ENCODE peak calls at places on chromosomes 7 and 10, in five cellular contexts. H, Q, M, R and B are unnamed samples.

GRCh38 chr7:47291461-47292051 is 290.4 kb downstream of the TNS3 start:
- DNase-seq in R (peak; percentile 94), M (no peak), Q (no peak), H (no peak), B (no peak)

GRCh38 chr10:60869916-60870728 is 73.9 kb downstream of the RHOBTB1 start:
- DNase-seq in Q (no peak), R (no peak), H (no peak), M (no peak), B (no peak)

GRCh38 chr10:29703276-29703675 is 68.5 kb upstream of the SVIL start:
- DNase-seq in Q (peak; percentile 80), M (no peak), R (no peak), H (peak; percentile 41), B (no peak)

GRCh38 chr10:93386496-93387369 is 95.4 kb downstream of the MYOF start:
- DNase-seq in H (no peak), R (peak; percentile 19), Q (no peak), M (no peak), B (no peak)

GRCh38 chr7:80783177-80783687 is 135.6 kb downstream of the SEMA3C start:
- DNase-seq in Q (no peak), H (no peak), R (no peak), M (no peak), B (no peak)

GRCh38 chr7:150003304-150003810 is 129.6 kb downstream of the ATP6V0E2 start:
- DNase-seq in H (no peak), R (no peak), Q (no peak), M (no peak), B (no peak)

GRCh38 chr7:12638851-12639467 is 48.5 kb upstream of the ARL4A start:
- DNase-seq in Q (peak; percentile 38), H (no peak), M (no peak), R (peak; percentile 46), B (no peak)

GRCh38 chr7:130875265-130875741 is 141.3 kb upstream of the KLF14 start:
- DNase-seq in R (peak; percentile 48), H (no peak), M (no peak), Q (peak; percentile 58), B (peak; percentile 22)

GRCh38 chr7:91941450-91941849 is 788 bp downstream of the AKAP9 start:
- DNase-seq in R (peak; percentile 52), H (peak; percentile 60), Q (peak; percentile 51), M (no peak), B (no peak)

GRCh38 chr10:33643042-33643441 is 308.6 kb upstream of the NRP1 start:
- DNase-seq in H (no peak), M (no peak), R (no peak), Q (no peak), B (no peak)

GRCh38 chr7:50449501-50449880 is 659 bp downstream of the FIGNL1 start:
- DNase-seq in R (no peak), M (no peak), Q (no peak), H (no peak), B (no peak)

GRCh38 chr7:139619367-139619657 is 95.8 kb downstream of the CLEC2L start:
- DNase-seq in H (no peak), R (peak; percentile 66), Q (no peak), M (no peak), B (no peak)

GRCh38 chr10:118922972-118923371 is 106.5 kb upstream of the NANOS1 start:
- DNase-seq in M (no peak), R (no peak), H (no peak), Q (no peak), B (no peak)

GRCh38 chr10:124565565-124566221 is 104.1 kb downstream of the LHPP start:
- DNase-seq in M (no peak), Q (peak; percentile 64), R (peak; percentile 16), H (no peak), B (peak; percentile 25)

GRCh38 chr7:17159500-17160037 is 138.9 kb upstream of the AHR start:
- DNase-seq in M (no peak), H (no peak), R (no peak), Q (no peak), B (no peak)

GRCh38 chr7:21942955-21943354 is 2.7 kb downstream of the CDCA7L start:
- DNase-seq in Q (peak; percentile 29), H (no peak), R (no peak), M (no peak), B (no peak)